ENCODE peak calls at places on chromosomes 11 and 22, in ten cellular contexts. B, K, G, Y, P, T, J, N, D and U are unnamed samples. For H3K9me3 and H3K4me1, the result is how much of the 10 kb centered on the place peaks cover.

GRCh38 chr11:63829823-63830489 is 9.0 kb upstream of the MARK2 start:
- DNase-seq in B (peak), D (no peak), N (no peak), J (no peak), K (no peak), G (no peak), Y (no peak), T (no peak), P (peak), U (no peak)

GRCh38 chr11:94730153-94730552 is 38.0 kb upstream of the AMOTL1 start:
- DNase-seq in P (no peak), K (no peak), D (no peak), T (no peak), J (no peak), Y (no peak), B (no peak), N (no peak), G (no peak), U (no peak)

GRCh38 chr11:75249704-75250103 is 9.1 kb downstream of the TPBGL start:
- DNase-seq in K (no peak), J (no peak), D (no peak), N (no peak), B (no peak), G (no peak), Y (no peak), T (no peak), P (no peak), U (no peak)

GRCh38 chr22:27487600-27488450 is 313.7 kb downstream of the MN1 start:
- DNase-seq in K (no peak), B (no peak), J (no peak), D (no peak), N (no peak), G (peak), P (no peak), T (no peak), Y (peak), U (no peak)

GRCh38 chr22:31221084-31221483 is 9.0 kb downstream of the LIMK2 start:
- DNase-seq in Y (no peak), P (no peak), N (no peak), J (no peak), D (no peak), G (no peak), T (no peak), B (no peak), K (no peak), U (no peak)

GRCh38 chr11:57800444-57801184 is 39.0 kb downstream of the CTNND1 start:
- DNase-seq in T (no peak), D (peak), G (peak), N (peak), J (peak), K (no peak), Y (peak), P (peak), B (no peak), U (peak)

GRCh38 chr11:104830508-104830907 is 67.8 kb downstream of the CASP12 start:
- DNase-seq in N (no peak), B (no peak), D (no peak), K (no peak), P (no peak), T (no peak), G (no peak), J (no peak), Y (no peak), U (no peak)

GRCh38 chr22:17810570-17811116 is 36.4 kb upstream of the BID start:
- DNase-seq in K (no peak), N (no peak), Y (no peak), D (no peak), T (no peak), P (no peak), J (no peak), G (peak), B (no peak), U (no peak)

GRCh38 chr11:88484873-88485621 is 147.5 kb upstream of the CTSC start:
- DNase-seq in K (peak), P (peak), N (no peak), B (peak), G (peak), Y (peak), D (peak), T (no peak), J (peak), U (no peak)

GRCh38 chr22:45216133-45217003 is 24.3 kb downstream of the KIAA0930 start:
- DNase-seq in D (no peak), T (peak), K (no peak), J (no peak), Y (no peak), G (no peak), N (no peak), P (no peak), B (peak), U (no peak)

GRCh38 chr11:22807855-22808558 is 21.6 kb downstream of the SVIP start:
- DNase-seq in N (no peak), K (no peak), G (no peak), B (no peak), T (no peak), D (no peak), Y (peak), P (peak), J (no peak), U (no peak)

GRCh38 chr22:39169797-39170466 is 17.5 kb upstream of the CBX7 start:
- DNase-seq in N (no peak), T (peak), Y (no peak), K (no peak), D (no peak), P (no peak), B (no peak), G (no peak), J (no peak), U (no peak)

GRCh38 chr11:100719809-100720221 is 32.7 kb downstream of the ARHGAP42 start:
- DNase-seq in D (no peak), P (no peak), N (peak), Y (peak), B (peak), G (peak), K (peak), T (no peak), J (peak), U (peak)

GRCh38 chr11:113528982-113529381 is 53.8 kb upstream of the DRD2 start:
- DNase-seq in J (peak), D (peak), P (no peak), B (no peak), T (no peak), G (no peak), N (no peak), Y (no peak), K (no peak), U (no peak)

GRCh38 chr11:96311120-96311568 is 31.9 kb downstream of the MAML2 start:
- DNase-seq in G (peak), D (no peak), J (peak), Y (peak), P (no peak), N (no peak), B (no peak), K (no peak), T (no peak), U (peak)

GRCh38 chr11:123072279-123072678 is 10.3 kb upstream of the HSPA8 start:
- DNase-seq in T (no peak), P (no peak), D (no peak), J (no peak), Y (peak), B (no peak), K (no peak), N (no peak), G (peak), U (peak)

GRCh38 chr11:106466441-106467190 is 389.2 kb downstream of the AASDHPPT start:
- DNase-seq in Y (peak), T (no peak), D (no peak), B (no peak), N (no peak), G (no peak), P (no peak), J (no peak), K (no peak), U (no peak)

GRCh38 chr11:129546266-129546665 is 170.6 kb downstream of the BARX2 start:
- DNase-seq in B (no peak), J (no peak), G (no peak), P (no peak), T (no peak), N (no peak), K (no peak), D (no peak), Y (no peak), U (no peak)

GRCh38 chr22:28923826-28924732 is 40.7 kb downstream of the ZNRF3 start:
- DNase-seq in P (no peak), G (peak), N (no peak), K (peak), J (peak), D (no peak), B (peak), Y (no peak), T (peak), U (peak)

DNA sequence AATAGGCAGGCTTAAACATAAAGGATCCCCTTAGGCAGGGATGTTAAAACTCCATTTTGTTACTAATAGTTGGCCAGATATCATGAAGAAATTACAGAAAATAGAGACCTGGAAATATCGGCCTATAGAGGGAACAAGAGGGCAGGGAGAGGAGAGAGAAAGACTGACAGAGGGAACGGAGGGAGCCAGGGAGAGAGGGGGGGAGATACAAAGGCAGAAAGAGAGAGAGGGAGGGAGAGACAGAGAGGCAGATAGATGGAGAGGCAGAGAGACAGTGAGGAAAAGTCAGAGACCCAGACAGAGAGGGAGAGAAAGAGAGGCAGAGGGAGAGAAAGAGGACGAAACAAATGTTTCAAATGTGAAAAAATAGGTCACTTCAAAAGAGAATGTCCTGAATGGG is 53.5 kb downstream of the ZNF280B start:
- DNase-seq in D (no peak), K (no peak), Y (no peak), T (no peak), N (no peak), P (no peak), G (no peak), B (no peak), J (no peak), U (no peak)
- H3K9me3 ChIP-seq in D (under half), K (under half), Y (under half), T (under half), N (under half), P (under half), G (under half), B (under half), J (under half), U (under half)

GRCh38 chr11:118628861-118629549 is 21.6 kb downstream of the PHLDB1 start:
- DNase-seq in T (no peak), D (no peak), J (no peak), P (no peak), G (no peak), B (no peak), Y (no peak), N (no peak), K (no peak), U (no peak)

GRCh38 chr11:118629761-118630661 is 22.6 kb downstream of the PHLDB1 start:
- DNase-seq in P (no peak), B (no peak), J (peak), K (peak), T (no peak), G (peak), D (no peak), N (no peak), Y (no peak), U (no peak)

GRCh38 chr11:118631510-118631909 is 24.1 kb downstream of the PHLDB1 start:
- DNase-seq in P (no peak), G (peak), B (no peak), T (no peak), K (peak), N (no peak), J (no peak), D (no peak), Y (no peak), U (no peak)

GRCh38 chr11:118632577-118633318 is 25.3 kb downstream of the PHLDB1 start:
- DNase-seq in N (no peak), T (no peak), K (no peak), P (no peak), G (no peak), Y (no peak), D (no peak), B (no peak), J (no peak), U (no peak)

DNA sequence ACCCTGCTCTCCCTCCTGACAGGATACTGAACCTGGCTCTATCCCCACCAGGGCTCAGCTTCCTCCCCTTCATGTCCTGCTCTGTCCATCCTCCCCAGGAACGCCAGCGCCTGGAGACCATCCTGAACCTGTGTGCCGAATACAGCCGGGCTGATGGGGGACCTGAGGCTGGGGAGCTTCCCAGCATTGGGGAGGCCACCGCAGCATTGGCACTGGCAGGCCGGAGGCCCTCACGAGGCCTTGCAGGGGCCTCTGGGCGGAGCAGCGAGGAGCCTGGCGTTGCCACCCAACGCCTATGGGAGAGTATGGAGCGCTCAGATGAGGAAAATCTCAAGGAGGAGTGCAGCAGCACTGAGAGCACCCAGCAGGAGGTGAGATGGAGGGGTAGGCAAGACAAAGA is 23.7 kb downstream of the PHLDB1 start:
- DNase-seq in J (no peak), G (peak), T (no peak), K (no peak), N (no peak), D (no peak), Y (no peak), P (no peak), B (no peak), U (no peak)
- H3K4me1 ChIP-seq in J (half or more), G (under half), T (under half), K (half or more), N (under half), D (under half), Y (under half), P (under half), B (under half), U (under half)

GRCh38 chr22:42548597-42549328 is 5.0 kb upstream of the SERHL2 start:
- DNase-seq in K (no peak), B (no peak), Y (no peak), D (no peak), T (no peak), P (no peak), N (no peak), J (no peak), G (no peak), U (no peak)
- H3K4me3 ChIP-seq in K (no peak), B (no peak), Y (no peak), D (no peak), T (no peak), P (no peak), N (no peak), J (no peak), G (no peak), U (no peak)

DNA sequence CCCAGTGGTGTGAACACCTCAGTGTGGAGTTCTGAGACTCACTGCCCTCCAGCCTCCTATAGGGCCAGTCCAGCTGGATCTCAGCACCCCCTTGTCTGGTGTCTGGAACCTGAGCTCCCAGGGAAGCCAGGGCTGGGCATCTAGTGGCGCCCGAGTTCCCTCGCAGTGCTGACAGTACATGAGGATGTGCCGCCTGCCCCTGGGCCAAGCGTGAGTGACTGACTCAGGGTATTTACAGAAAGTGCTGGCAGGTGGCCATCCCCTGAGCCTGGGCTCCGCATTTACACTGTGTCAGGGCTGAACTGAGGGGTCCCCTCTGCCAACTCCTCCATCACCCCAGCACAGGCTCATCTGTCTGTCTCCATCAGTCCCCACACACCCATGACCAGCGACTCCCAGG is 185.3 kb downstream of the BRD1 start:
- DNase-seq in Y (peak), J (no peak), K (no peak), B (no peak), D (no peak), N (no peak), P (no peak), T (no peak), G (no peak), U (no peak)
- H3K9me3 ChIP-seq in Y (under half), J (under half), K (under half), B (under half), D (under half), N (under half), P (under half), T (under half), G (under half), U (under half)